ENCODE peak calls at places on chromosomes 13 and 19, in eight cellular contexts. One of them, this sample, is unnamed.

GRCh38 chr13:105513448-105513847 is 1022.0 kb downstream of the EFNB2 start:
- DNase-seq in C1 segment of cervical spinal cord: no peak
- DNase-seq in activated CD4-positive, alpha-beta T cell treated with anti-CD3 and anti-CD28 coated beads, Interleukin-2, amount 50 U/mL, for 24 hours: no peak
- DNase-seq in breast epithelium: no peak
- DNase-seq in cardiac muscle cell: no peak
- DNase-seq in hypothalamus: no peak
- DNase-seq in CD8-positive, alpha-beta T cell: no peak
- DNase-seq in NB4: no peak
- DNase-seq in this sample: no peak

GRCh38 chr13:41428155-41428554 is 29.2 kb upstream of the RGCC start:
- DNase-seq in CD8-positive, alpha-beta T cell: peak; percentile 29
- DNase-seq in activated CD4-positive, alpha-beta T cell treated with anti-CD3 and anti-CD28 coated beads, Interleukin-2, amount 50 U/mL, for 24 hours: peak; percentile 4
- DNase-seq in hypothalamus: no peak
- DNase-seq in C1 segment of cervical spinal cord: no peak
- DNase-seq in cardiac muscle cell: no peak
- DNase-seq in breast epithelium: no peak
- DNase-seq in NB4: no peak
- DNase-seq in this sample: no peak

GRCh38 chr13:94761407-94761806 is 49.1 kb upstream of the SOX21 start:
- DNase-seq in CD8-positive, alpha-beta T cell: no peak
- DNase-seq in cardiac muscle cell: no peak
- DNase-seq in NB4: no peak
- DNase-seq in C1 segment of cervical spinal cord: no peak
- DNase-seq in breast epithelium: no peak
- DNase-seq in activated CD4-positive, alpha-beta T cell treated with anti-CD3 and anti-CD28 coated beads, Interleukin-2, amount 50 U/mL, for 24 hours: no peak
- DNase-seq in hypothalamus: no peak
- DNase-seq in this sample: no peak

GRCh38 chr13:91207261-91207660 is 140.2 kb upstream of the MIR17HG start:
- DNase-seq in activated CD4-positive, alpha-beta T cell treated with anti-CD3 and anti-CD28 coated beads, Interleukin-2, amount 50 U/mL, for 24 hours: no peak
- DNase-seq in CD8-positive, alpha-beta T cell: no peak
- DNase-seq in NB4: no peak
- DNase-seq in hypothalamus: no peak
- DNase-seq in cardiac muscle cell: peak; percentile 55
- DNase-seq in breast epithelium: no peak
- DNase-seq in C1 segment of cervical spinal cord: no peak
- DNase-seq in this sample: no peak

GRCh38 chr19:47680858-47681332 is 32.3 kb upstream of the EHD2 start:
- DNase-seq in hypothalamus: no peak
- DNase-seq in C1 segment of cervical spinal cord: no peak
- DNase-seq in NB4: no peak
- DNase-seq in activated CD4-positive, alpha-beta T cell treated with anti-CD3 and anti-CD28 coated beads, Interleukin-2, amount 50 U/mL, for 24 hours: no peak
- DNase-seq in breast epithelium: no peak
- DNase-seq in CD8-positive, alpha-beta T cell: no peak
- DNase-seq in cardiac muscle cell: no peak
- DNase-seq in this sample: no peak

GRCh38 chr19:30684613-30685012 is 312.4 kb downstream of the ZNF536 start:
- DNase-seq in NB4: no peak
- DNase-seq in hypothalamus: no peak
- DNase-seq in cardiac muscle cell: no peak
- DNase-seq in C1 segment of cervical spinal cord: no peak
- DNase-seq in activated CD4-positive, alpha-beta T cell treated with anti-CD3 and anti-CD28 coated beads, Interleukin-2, amount 50 U/mL, for 24 hours: no peak
- DNase-seq in breast epithelium: no peak
- DNase-seq in CD8-positive, alpha-beta T cell: no peak
- DNase-seq in this sample: no peak

GRCh38 chr13:72952529-72953141 is 106.2 kb upstream of the KLF5 start:
- DNase-seq in C1 segment of cervical spinal cord: no peak
- DNase-seq in CD8-positive, alpha-beta T cell: no peak
- DNase-seq in cardiac muscle cell: no peak
- DNase-seq in activated CD4-positive, alpha-beta T cell treated with anti-CD3 and anti-CD28 coated beads, Interleukin-2, amount 50 U/mL, for 24 hours: no peak
- DNase-seq in NB4: no peak
- DNase-seq in hypothalamus: no peak
- DNase-seq in breast epithelium: no peak
- DNase-seq in this sample: no peak

GRCh38 chr19:54790711-54791110 is 12.7 kb upstream of the KIR2DL4 start:
- DNase-seq in activated CD4-positive, alpha-beta T cell treated with anti-CD3 and anti-CD28 coated beads, Interleukin-2, amount 50 U/mL, for 24 hours: no peak
- DNase-seq in cardiac muscle cell: no peak
- DNase-seq in C1 segment of cervical spinal cord: no peak
- DNase-seq in hypothalamus: no peak
- DNase-seq in NB4: no peak
- DNase-seq in breast epithelium: no peak
- DNase-seq in CD8-positive, alpha-beta T cell: no peak
- DNase-seq in this sample: no peak

GRCh38 chr13:28735481-28736029 is 16.8 kb upstream of the SLC46A3 start:
- DNase-seq in breast epithelium: no peak
- DNase-seq in CD8-positive, alpha-beta T cell: no peak
- DNase-seq in hypothalamus: no peak
- DNase-seq in activated CD4-positive, alpha-beta T cell treated with anti-CD3 and anti-CD28 coated beads, Interleukin-2, amount 50 U/mL, for 24 hours: no peak
- DNase-seq in cardiac muscle cell: no peak
- DNase-seq in NB4: no peak
- DNase-seq in C1 segment of cervical spinal cord: no peak
- DNase-seq in this sample: no peak